ENCODE peak calls at places on chromosomes 5 and 9, in eight cellular contexts. One of them, this sample, is unnamed.

GRCh38 chr5:24161559-24161958 is 483.2 kb downstream of the CDH10 start:
- DNase-seq in SK-N-SH: no peak
- DNase-seq in prostate gland: no peak
- DNase-seq in fibroblast of lung: no peak
- DNase-seq in left ventricle myocardium inferior: no peak
- DNase-seq in IMR-90: no peak
- DNase-seq in upper lobe of right lung: no peak
- DNase-seq in esophagus muscularis mucosa: no peak
- DNase-seq in this sample: no peak

GRCh38 chr5:96374653-96375052 is 58.4 kb downstream of the PCSK1 start:
- DNase-seq in esophagus muscularis mucosa: no peak
- DNase-seq in SK-N-SH: no peak
- DNase-seq in fibroblast of lung: no peak
- DNase-seq in upper lobe of right lung: no peak
- DNase-seq in prostate gland: no peak
- DNase-seq in IMR-90: no peak
- DNase-seq in left ventricle myocardium inferior: no peak
- DNase-seq in this sample: no peak

GRCh38 chr9:72476617-72477375 is 44.6 kb upstream of the TMC1 start:
- DNase-seq in left ventricle myocardium inferior: no peak
- DNase-seq in fibroblast of lung: peak; percentile 90
- DNase-seq in prostate gland: peak; percentile 45
- DNase-seq in upper lobe of right lung: no peak
- DNase-seq in SK-N-SH: no peak
- DNase-seq in esophagus muscularis mucosa: no peak
- DNase-seq in IMR-90: peak; percentile 84
- DNase-seq in this sample: no peak

GRCh38 chr5:72428664-72429063 is 78.5 kb downstream of the ZNF366 start:
- DNase-seq in upper lobe of right lung: no peak
- DNase-seq in prostate gland: no peak
- DNase-seq in fibroblast of lung: no peak
- DNase-seq in left ventricle myocardium inferior: no peak
- DNase-seq in IMR-90: no peak
- DNase-seq in esophagus muscularis mucosa: no peak
- DNase-seq in SK-N-SH: no peak
- DNase-seq in this sample: no peak

GRCh38 chr9:75001719-75002421 is 26.2 kb downstream of the CARNMT1 start:
- DNase-seq in IMR-90: peak; percentile 91
- DNase-seq in SK-N-SH: peak; percentile 44
- DNase-seq in left ventricle myocardium inferior: no peak
- DNase-seq in prostate gland: peak; percentile 45
- DNase-seq in esophagus muscularis mucosa: no peak
- DNase-seq in fibroblast of lung: peak; percentile 79
- DNase-seq in upper lobe of right lung: no peak
- DNase-seq in this sample: no peak

GRCh38 chr5:3564136-3564535 is 31.5 kb upstream of the IRX1 start:
- DNase-seq in esophagus muscularis mucosa: no peak
- DNase-seq in IMR-90: no peak
- DNase-seq in SK-N-SH: no peak
- DNase-seq in fibroblast of lung: no peak
- DNase-seq in upper lobe of right lung: no peak
- DNase-seq in prostate gland: no peak
- DNase-seq in left ventricle myocardium inferior: no peak
- DNase-seq in this sample: no peak

GRCh38 chr5:5432020-5432707 is 9.7 kb downstream of the ICE1 start:
- DNase-seq in esophagus muscularis mucosa: no peak
- DNase-seq in fibroblast of lung: peak; percentile 80
- DNase-seq in left ventricle myocardium inferior: no peak
- DNase-seq in SK-N-SH: no peak
- DNase-seq in IMR-90: peak; percentile 75
- DNase-seq in upper lobe of right lung: no peak
- DNase-seq in prostate gland: no peak
- DNase-seq in this sample: no peak

GRCh38 chr9:103003689-103004088 is 8.6 kb downstream of the CYLC2 start:
- DNase-seq in IMR-90: no peak
- DNase-seq in esophagus muscularis mucosa: no peak
- DNase-seq in left ventricle myocardium inferior: no peak
- DNase-seq in upper lobe of right lung: no peak
- DNase-seq in SK-N-SH: no peak
- DNase-seq in fibroblast of lung: no peak
- DNase-seq in prostate gland: no peak
- DNase-seq in this sample: no peak

GRCh38 chr5:74099538-74099937 is 473.5 kb downstream of the ARHGEF28 start:
- DNase-seq in left ventricle myocardium inferior: no peak
- DNase-seq in esophagus muscularis mucosa: no peak
- DNase-seq in IMR-90: no peak
- DNase-seq in prostate gland: no peak
- DNase-seq in upper lobe of right lung: no peak
- DNase-seq in SK-N-SH: no peak
- DNase-seq in fibroblast of lung: no peak
- DNase-seq in this sample: no peak

GRCh38 chr9:129574911-129575574 is 45.9 kb downstream of the C9orf50 start:
- DNase-seq in upper lobe of right lung: no peak
- DNase-seq in fibroblast of lung: peak; percentile 62
- DNase-seq in IMR-90: peak; percentile 88
- DNase-seq in prostate gland: no peak
- DNase-seq in left ventricle myocardium inferior: no peak
- DNase-seq in esophagus muscularis mucosa: no peak
- DNase-seq in SK-N-SH: no peak
- DNase-seq in this sample: no peak

GRCh38 chr5:150299571-150300327 is 3.0 kb downstream of the ARSI start:
- DNase-seq in fibroblast of lung: peak; percentile 42
- DNase-seq in SK-N-SH: no peak
- DNase-seq in left ventricle myocardium inferior: no peak
- DNase-seq in prostate gland: no peak
- DNase-seq in upper lobe of right lung: no peak
- DNase-seq in esophagus muscularis mucosa: no peak
- DNase-seq in IMR-90: no peak
- DNase-seq in this sample: no peak

GRCh38 chr5:43771611-43772031 is 168.6 kb downstream of the NNT start:
- DNase-seq in SK-N-SH: no peak
- DNase-seq in left ventricle myocardium inferior: no peak
- DNase-seq in esophagus muscularis mucosa: no peak
- DNase-seq in IMR-90: no peak
- DNase-seq in fibroblast of lung: no peak
- DNase-seq in prostate gland: no peak
- DNase-seq in upper lobe of right lung: no peak
- DNase-seq in this sample: no peak

GRCh38 chr5:122673343-122673742 is 101.5 kb upstream of the SNX2 start:
- DNase-seq in upper lobe of right lung: no peak
- DNase-seq in IMR-90: no peak
- DNase-seq in fibroblast of lung: peak; percentile 13
- DNase-seq in prostate gland: no peak
- DNase-seq in left ventricle myocardium inferior: peak; percentile 27
- DNase-seq in SK-N-SH: no peak
- DNase-seq in esophagus muscularis mucosa: no peak
- DNase-seq in this sample: peak; percentile 72

GRCh38 chr9:71333311-71333710 is 211.9 kb upstream of the TRPM3 start:
- DNase-seq in prostate gland: no peak
- DNase-seq in SK-N-SH: no peak
- DNase-seq in fibroblast of lung: no peak
- DNase-seq in left ventricle myocardium inferior: no peak
- DNase-seq in esophagus muscularis mucosa: no peak
- DNase-seq in upper lobe of right lung: no peak
- DNase-seq in IMR-90: no peak
- DNase-seq in this sample: no peak

GRCh38 chr5:95022967-95023695 is 261.8 kb downstream of the MCTP1 start:
- DNase-seq in prostate gland: no peak
- DNase-seq in left ventricle myocardium inferior: no peak
- DNase-seq in IMR-90: no peak
- DNase-seq in fibroblast of lung: peak; percentile 15
- DNase-seq in SK-N-SH: no peak
- DNase-seq in upper lobe of right lung: no peak
- DNase-seq in esophagus muscularis mucosa: no peak
- DNase-seq in this sample: peak; percentile 25

GRCh38 chr5:14467251-14467650 is 114.3 kb upstream of the OTULINL start:
- DNase-seq in upper lobe of right lung: no peak
- DNase-seq in IMR-90: no peak
- DNase-seq in prostate gland: no peak
- DNase-seq in SK-N-SH: no peak
- DNase-seq in fibroblast of lung: no peak
- DNase-seq in left ventricle myocardium inferior: no peak
- DNase-seq in esophagus muscularis mucosa: no peak
- DNase-seq in this sample: no peak

GRCh38 chr5:2739360-2740050 is 12.0 kb downstream of the IRX2 start:
- DNase-seq in SK-N-SH: no peak
- DNase-seq in prostate gland: no peak
- DNase-seq in upper lobe of right lung: peak; percentile 75
- DNase-seq in fibroblast of lung: no peak
- DNase-seq in left ventricle myocardium inferior: no peak
- DNase-seq in esophagus muscularis mucosa: no peak
- DNase-seq in IMR-90: no peak
- DNase-seq in this sample: peak; percentile 60

GRCh38 chr9:13412323-13412722 is 132.8 kb upstream of the MPDZ start:
- DNase-seq in fibroblast of lung: peak; percentile 20
- DNase-seq in esophagus muscularis mucosa: no peak
- DNase-seq in IMR-90: no peak
- DNase-seq in left ventricle myocardium inferior: no peak
- DNase-seq in prostate gland: no peak
- DNase-seq in upper lobe of right lung: no peak
- DNase-seq in SK-N-SH: no peak
- DNase-seq in this sample: no peak

GRCh38 chr5:83227611-83228010 is 150.3 kb downstream of the XRCC4 start:
- DNase-seq in left ventricle myocardium inferior: no peak
- DNase-seq in SK-N-SH: no peak
- DNase-seq in prostate gland: no peak
- DNase-seq in esophagus muscularis mucosa: no peak
- DNase-seq in fibroblast of lung: peak; percentile 57
- DNase-seq in upper lobe of right lung: no peak
- DNase-seq in IMR-90: peak; percentile 38
- DNase-seq in this sample: no peak

GRCh38 chr5:424259-425110 is 18.5 kb upstream of the EXOC3 start:
- DNase-seq in upper lobe of right lung: peak; percentile 66
- DNase-seq in esophagus muscularis mucosa: no peak
- DNase-seq in IMR-90: peak; percentile 31
- DNase-seq in fibroblast of lung: peak; percentile 58
- DNase-seq in left ventricle myocardium inferior: no peak
- DNase-seq in SK-N-SH: no peak
- DNase-seq in prostate gland: no peak
- DNase-seq in this sample: no peak

GRCh38 chr5:169901896-169902295 is 78.4 kb downstream of the INSYN2B start:
- DNase-seq in IMR-90: no peak
- DNase-seq in esophagus muscularis mucosa: no peak
- DNase-seq in SK-N-SH: no peak
- DNase-seq in left ventricle myocardium inferior: no peak
- DNase-seq in prostate gland: no peak
- DNase-seq in upper lobe of right lung: no peak
- DNase-seq in fibroblast of lung: no peak
- DNase-seq in this sample: no peak

DNA sequence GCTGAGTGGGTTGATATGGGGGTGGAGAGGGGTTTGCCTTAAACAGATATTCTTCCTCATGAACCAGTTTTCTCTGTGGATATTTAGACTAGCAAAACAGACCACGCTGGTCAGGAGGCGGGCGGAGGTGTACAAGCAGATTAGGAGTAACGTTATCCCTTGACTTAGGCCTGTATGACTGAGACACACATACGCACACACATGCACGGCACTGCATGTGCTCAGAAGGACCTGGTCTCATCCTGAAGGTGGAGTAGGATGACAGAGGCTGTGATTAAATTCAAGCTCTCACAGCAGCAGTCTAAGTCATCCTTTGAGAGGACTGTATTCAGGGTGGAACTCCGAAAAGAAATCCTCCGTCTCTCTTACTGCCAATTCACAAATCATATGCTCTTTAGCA is 209.7 kb downstream of the DIRAS2 start:
- DNase-seq in esophagus muscularis mucosa: peak; percentile 62
- DNase-seq in fibroblast of lung: peak; percentile 1
- DNase-seq in left ventricle myocardium inferior: no peak
- DNase-seq in IMR-90: no peak
- DNase-seq in SK-N-SH: no peak
- DNase-seq in prostate gland: no peak
- DNase-seq in upper lobe of right lung: no peak
- DNase-seq in this sample: no peak
- H3K27ac ChIP-seq in esophagus muscularis mucosa: no peak overlapping the region
- H3K27ac ChIP-seq in fibroblast of lung: no peak overlapping the region
- H3K27ac ChIP-seq in left ventricle myocardium inferior: no peak overlapping the region
- H3K27ac ChIP-seq in IMR-90: no peak overlapping the region
- H3K27ac ChIP-seq in SK-N-SH: no peak overlapping the region
- H3K27ac ChIP-seq in prostate gland: no peak overlapping the region
- H3K27ac ChIP-seq in upper lobe of right lung: peak overlapping the region; percentile 69
- H3K27ac ChIP-seq in this sample: no peak overlapping the region

DNA sequence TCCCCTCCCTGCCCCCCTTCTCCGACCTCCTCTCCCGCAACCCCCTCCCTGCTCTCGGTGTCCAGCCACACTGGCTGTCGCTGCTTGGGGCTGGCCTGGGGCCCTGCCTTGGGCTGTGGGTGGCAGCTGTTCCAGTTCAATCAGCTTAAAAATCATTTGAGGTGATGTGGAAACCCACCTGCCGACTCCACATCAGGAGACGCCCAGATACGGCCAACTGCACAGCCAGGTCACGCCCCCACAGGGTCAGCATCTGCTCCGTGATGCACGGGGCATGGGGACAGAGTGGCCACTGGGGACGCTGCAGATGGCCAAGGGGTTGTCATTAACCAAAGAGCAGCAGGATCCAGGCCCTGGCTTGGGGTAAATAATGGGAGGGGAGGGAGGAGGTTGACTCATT is 106.9 kb upstream of the MVB12B start:
- DNase-seq in upper lobe of right lung: no peak
- DNase-seq in SK-N-SH: no peak
- DNase-seq in esophagus muscularis mucosa: peak; percentile 72
- DNase-seq in prostate gland: no peak
- DNase-seq in IMR-90: no peak
- DNase-seq in fibroblast of lung: no peak
- DNase-seq in left ventricle myocardium inferior: no peak
- DNase-seq in this sample: no peak
- TF ChIP-seq CTCF in upper lobe of right lung: no peak
- TF ChIP-seq CTCF in SK-N-SH: no peak
- TF ChIP-seq CTCF in esophagus muscularis mucosa: no peak
- TF ChIP-seq CTCF in prostate gland: no peak
- TF ChIP-seq CTCF in IMR-90: no peak
- TF ChIP-seq CTCF in fibroblast of lung: no peak
- TF ChIP-seq CTCF in left ventricle myocardium inferior: no peak
- TF ChIP-seq CTCF in this sample: no peak

DNA sequence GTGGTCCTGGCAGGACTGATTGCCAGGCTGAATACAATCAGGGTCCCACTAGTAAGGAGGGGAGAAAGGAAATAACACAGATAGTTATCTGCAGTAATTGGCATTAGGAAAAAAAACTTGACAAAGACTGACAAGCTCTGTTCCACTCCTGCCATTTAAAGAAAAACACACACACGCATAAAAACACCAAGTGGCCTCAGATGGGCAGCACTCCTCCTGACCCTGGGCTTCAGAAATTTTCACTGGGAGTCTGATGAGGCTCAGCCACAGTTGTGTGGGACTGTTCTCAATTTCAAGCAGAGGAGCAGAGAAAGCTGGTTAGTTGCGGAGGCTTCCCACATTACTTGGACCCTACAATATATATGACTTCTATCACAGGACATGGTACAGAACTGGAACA is 77.3 kb upstream of the ZNF169 start:
- DNase-seq in left ventricle myocardium inferior: no peak
- DNase-seq in prostate gland: no peak
- DNase-seq in upper lobe of right lung: no peak
- DNase-seq in SK-N-SH: no peak
- DNase-seq in IMR-90: no peak
- DNase-seq in esophagus muscularis mucosa: no peak
- DNase-seq in fibroblast of lung: no peak
- DNase-seq in this sample: no peak
- H3K27ac ChIP-seq in left ventricle myocardium inferior: peak overlapping the region; percentile 47
- H3K27ac ChIP-seq in prostate gland: no peak overlapping the region
- H3K27ac ChIP-seq in upper lobe of right lung: no peak overlapping the region
- H3K27ac ChIP-seq in SK-N-SH: no peak overlapping the region
- H3K27ac ChIP-seq in IMR-90: no peak overlapping the region
- H3K27ac ChIP-seq in esophagus muscularis mucosa: no peak overlapping the region
- H3K27ac ChIP-seq in fibroblast of lung: no peak overlapping the region
- H3K27ac ChIP-seq in this sample: no peak overlapping the region

GRCh38 chr9:90970603-90971002 is 169.0 kb downstream of the SYK start:
- DNase-seq in IMR-90: peak; percentile 49
- DNase-seq in prostate gland: peak; percentile 83
- DNase-seq in left ventricle myocardium inferior: no peak
- DNase-seq in upper lobe of right lung: no peak
- DNase-seq in fibroblast of lung: peak; percentile 75
- DNase-seq in SK-N-SH: no peak
- DNase-seq in esophagus muscularis mucosa: no peak
- DNase-seq in this sample: no peak
- TF ChIP-seq CTCF in IMR-90: no peak
- TF ChIP-seq CTCF in prostate gland: no peak
- TF ChIP-seq CTCF in left ventricle myocardium inferior: no peak
- TF ChIP-seq CTCF in upper lobe of right lung: no peak
- TF ChIP-seq CTCF in fibroblast of lung: no peak
- TF ChIP-seq CTCF in SK-N-SH: no peak
- TF ChIP-seq CTCF in esophagus muscularis mucosa: no peak
- TF ChIP-seq CTCF in this sample: no peak